ENCODE peak calls at places on chromosomes 5 and 9, in seven cellular contexts. L is GM23338; Q is GM04503; U is stimulated activated CD4-positive, alpha-beta T cell treated with anti-CD3 and anti-CD28 coated beads, Interleukin-1b, Interleukin-23, amount 100 ng/mL, for 24 hours; O is Daoy; S is effector CD4-positive, alpha-beta T cell; J is A172. N is an unnamed sample.
A peak's percentile ranks its signal among the peaks of the same experiment; 100 is the strongest.

GRCh38 chr5:32353420-32353819 is 40.7 kb upstream of the MTMR12 start:
- DNase-seq in S (no peak), L (no peak), U (no peak), Q (no peak), O (no peak), J (no peak), N (no peak)

GRCh38 chr5:145531038-145531734 is 304.0 kb downstream of the PRELID2 start:
- DNase-seq in U (no peak), O (peak; percentile 88), L (no peak), J (peak; percentile 89), S (no peak), Q (peak; percentile 63), N (peak; percentile 83)

GRCh38 chr5:122170630-122171029 is 41.3 kb downstream of the ZNF474 start:
- DNase-seq in L (peak; percentile 81), J (peak; percentile 71), S (no peak), O (peak; percentile 71), U (no peak), Q (no peak), N (peak; percentile 69)

GRCh38 chr5:54765327-54765726 is 220.1 kb downstream of the ESM1 start:
- DNase-seq in O (no peak), L (no peak), U (no peak), J (no peak), S (no peak), Q (no peak), N (no peak)

GRCh38 chr5:1651250-1651649 is 127.5 kb upstream of the LPCAT1 start:
- DNase-seq in J (no peak), L (no peak), S (no peak), Q (no peak), O (no peak), U (no peak), N (no peak)

GRCh38 chr5:2029206-2029605 is 146.5 kb upstream of the IRX4 start:
- DNase-seq in J (no peak), U (no peak), Q (no peak), L (no peak), O (no peak), S (no peak), N (peak; percentile 47)

GRCh38 chr9:93902780-93903655 is 52.1 kb downstream of the BARX1 start:
- DNase-seq in L (no peak), Q (no peak), O (no peak), S (no peak), U (no peak), J (no peak), N (no peak)

GRCh38 chr5:50302815-50303490 is 138.1 kb downstream of the EMB start:
- DNase-seq in S (no peak), L (no peak), O (peak; percentile 5), Q (peak; percentile 22), U (no peak), J (peak; percentile 78), N (peak; percentile 32)

GRCh38 chr9:16275795-16276624 is 594.5 kb downstream of the BNC2 start:
- DNase-seq in L (no peak), O (no peak), J (no peak), Q (no peak), U (no peak), S (no peak), N (peak; percentile 100)

GRCh38 chr9:129109504-129109903 is 1.1 kb downstream of the CRAT start:
- DNase-seq in J (no peak), Q (no peak), U (no peak), S (no peak), O (no peak), L (peak; percentile 58), N (no peak)

GRCh38 chr9:134263575-134263974 is 62.7 kb upstream of the RXRA start:
- DNase-seq in O (no peak), Q (no peak), J (no peak), S (no peak), U (no peak), L (peak; percentile 23), N (no peak)

GRCh38 chr5:77645158-77645994 is 6.9 kb upstream of the OTP start:
- DNase-seq in S (no peak), O (peak; percentile 70), U (no peak), L (peak; percentile 72), J (peak; percentile 8), Q (no peak), N (peak; percentile 46)

GRCh38 chr5:95731571-95732554 is 727 bp downstream of the RHOBTB3 start:
- DNase-seq in S (no peak), L (peak; percentile 74), O (peak; percentile 70), U (peak; percentile 28), J (peak; percentile 64), Q (no peak), N (peak; percentile 69)

GRCh38 chr5:1414311-1415058 is 30.8 kb downstream of the SLC6A3 start:
- DNase-seq in L (peak; percentile 57), U (no peak), S (no peak), O (peak; percentile 19), Q (no peak), J (no peak), N (peak; percentile 7)

GRCh38 chr5:154370730-154371334 is 75.0 kb upstream of the SAP30L start:
- DNase-seq in Q (no peak), O (no peak), J (no peak), S (no peak), L (no peak), U (no peak), N (peak; percentile 59)

GRCh38 chr9:99093492-99093791 is 11.5 kb upstream of the TGFBR1 start:
- DNase-seq in U (no peak), S (no peak), L (no peak), J (no peak), Q (no peak), O (no peak), N (no peak)

GRCh38 chr5:141729387-141730006 is 47.5 kb upstream of the ARAP3 start:
- DNase-seq in Q (no peak), L (no peak), U (no peak), O (no peak), S (no peak), J (no peak), N (no peak)

GRCh38 chr5:88393082-88393481 is 124.4 kb upstream of the TMEM161B start:
- DNase-seq in L (no peak), S (no peak), U (no peak), J (no peak), Q (no peak), O (no peak), N (no peak)

GRCh38 chr9:133673260-133673658 is 37.1 kb downstream of the DBH start:
- DNase-seq in J (no peak), L (no peak), Q (no peak), U (no peak), S (no peak), O (no peak), N (no peak)

GRCh38 chr5:157607371-157608161 is 32.0 kb upstream of the ADAM19 start:
- DNase-seq in J (peak; percentile 81), L (no peak), O (peak; percentile 77), S (peak; percentile 56), U (peak; percentile 65), Q (peak; percentile 31), N (peak; percentile 86)

GRCh38 chr5:171757853-171758535 is 27.6 kb upstream of the SMIM23 start:
- DNase-seq in Q (peak; percentile 55), S (no peak), J (peak; percentile 95), L (no peak), U (no peak), O (peak; percentile 92), N (no peak)

GRCh38 chr9:93906182-93906880 is 48.8 kb downstream of the BARX1 start:
- DNase-seq in O (no peak), L (no peak), Q (no peak), S (no peak), J (no peak), U (no peak), N (no peak)

GRCh38 chr5:41637869-41638268 is 127.5 kb upstream of the PLCXD3 start:
- DNase-seq in L (peak; percentile 52), O (no peak), J (peak; percentile 3), U (no peak), S (no peak), Q (no peak), N (no peak)

GRCh38 chr9:112494153-112494552 is 7.5 kb downstream of the KIAA1958 start:
- DNase-seq in O (no peak), Q (no peak), S (no peak), J (no peak), L (no peak), U (no peak), N (no peak)

GRCh38 chr5:150046031-150046430 is 40.3 kb downstream of the CSF1R start:
- DNase-seq in L (no peak), O (no peak), S (no peak), U (no peak), Q (no peak), J (no peak), N (no peak)

GRCh38 chr9:130137870-130138653 is 34.1 kb upstream of the NCS1 start:
- DNase-seq in O (peak; percentile 94), Q (peak; percentile 81), U (no peak), J (peak; percentile 67), S (no peak), L (peak; percentile 77), N (peak; percentile 45)

GRCh38 chr9:108039491-108039890 is 549.9 kb upstream of the KLF4 start:
- DNase-seq in Q (no peak), J (no peak), L (no peak), S (no peak), O (peak; percentile 34), U (no peak), N (no peak)

GRCh38 chr9:120538339-120538738 is 41.6 kb downstream of the CDK5RAP2 start:
- DNase-seq in L (no peak), S (no peak), J (peak; percentile 34), O (no peak), Q (no peak), U (no peak), N (no peak)

GRCh38 chr9:35905912-35906679 is at the start of gene HRCT1:
- DNase-seq in O (peak; percentile 98), U (no peak), S (no peak), Q (peak; percentile 79), L (no peak), J (peak; percentile 93), N (peak; percentile 100)

GRCh38 chr9:122158202-122158601 is 1.4 kb downstream of the NDUFA8 start:
- DNase-seq in L (peak; percentile 71), Q (no peak), O (peak; percentile 49), U (no peak), J (no peak), S (no peak), N (peak; percentile 47)

GRCh38 chr5:135318924-135319323 is 80.1 kb downstream of the MACROH2A1 start:
- DNase-seq in L (no peak), Q (no peak), O (no peak), U (no peak), J (no peak), S (no peak), N (no peak)

GRCh38 chr5:148920646-148921288 is 94.4 kb downstream of the ADRB2 start:
- DNase-seq in U (no peak), O (no peak), S (no peak), J (no peak), Q (no peak), L (no peak), N (no peak)

GRCh38 chr5:136028782-136029742 is at the start of gene TGFBI:
- DNase-seq in J (no peak), Q (no peak), O (peak; percentile 92), S (no peak), U (peak; percentile 7), L (peak; percentile 92), N (peak; percentile 91)